ENCODE peak calls at places on chromosomes 2 and 18, in ten cellular contexts. M, U, S, D, K, G, N, C, W and R are unnamed samples.

GRCh38 chr2:143908843-143909242 is 611.1 kb downstream of the ZEB2 start:
- DNase-seq in M (no peak), U (no peak), S (no peak), D (no peak), K (no peak), G (no peak), N (no peak), C (no peak), W (no peak), R (no peak)

GRCh38 chr2:61419129-61419528 is 51.8 kb downstream of the USP34 start:
- DNase-seq in M (no peak), U (no peak), S (no peak), D (no peak), K (no peak), G (no peak), N (no peak), C (no peak), W (peak), R (no peak)

GRCh38 chr2:42048318-42049251 is 764 bp downstream of the PKDCC start:
- DNase-seq in M (no peak), U (no peak), S (no peak), D (no peak), K (no peak), G (no peak), N (no peak), C (peak), W (no peak), R (no peak)

GRCh38 chr2:28589746-28590463 is 94.0 kb downstream of the PLB1 start:
- DNase-seq in M (no peak), U (no peak), S (no peak), D (no peak), K (no peak), G (no peak), N (no peak), C (no peak), W (no peak), R (no peak)

GRCh38 chr2:11722249-11723060 is 24.0 kb upstream of the LPIN1 start:
- DNase-seq in M (no peak), U (no peak), S (no peak), D (no peak), K (no peak), G (no peak), N (no peak), C (no peak), W (no peak), R (no peak)

GRCh38 chr18:52077251-52077983 is 262.6 kb upstream of the DCC start:
- DNase-seq in M (no peak), U (no peak), S (no peak), D (no peak), K (no peak), G (no peak), N (no peak), C (no peak), W (no peak), R (no peak)

GRCh38 chr2:46309052-46309953 is 12.1 kb downstream of the EPAS1 start:
- DNase-seq in M (no peak), U (no peak), S (no peak), D (no peak), K (no peak), G (no peak), N (no peak), C (peak), W (no peak), R (no peak)

GRCh38 chr18:34867520-34867919 is 157.4 kb downstream of the DTNA start:
- DNase-seq in M (no peak), U (no peak), S (no peak), D (no peak), K (no peak), G (no peak), N (no peak), C (no peak), W (peak), R (no peak)

GRCh38 chr2:14634223-14634884 is 1.8 kb downstream of the LRATD1 start:
- DNase-seq in M (no peak), U (no peak), S (peak), D (no peak), K (peak), G (peak), N (no peak), C (peak), W (peak), R (peak)

GRCh38 chr18:50573679-50574078 is 13.8 kb downstream of the MAPK4 start:
- DNase-seq in M (no peak), U (no peak), S (no peak), D (no peak), K (no peak), G (no peak), N (no peak), C (no peak), W (no peak), R (no peak)

GRCh38 chr2:150060341-150060740 is 427.1 kb downstream of the RND3 start:
- DNase-seq in M (no peak), U (no peak), S (no peak), D (no peak), K (no peak), G (no peak), N (no peak), C (no peak), W (no peak), R (no peak)

GRCh38 chr2:72985891-72986683 is 68.8 kb downstream of the EMX1 start:
- DNase-seq in M (no peak), U (no peak), S (no peak), D (no peak), K (peak), G (no peak), N (no peak), C (no peak), W (no peak), R (no peak)

GRCh38 chr2:209499071-209499470 is 75.2 kb downstream of the MAP2 start:
- DNase-seq in M (no peak), U (no peak), S (no peak), D (no peak), K (no peak), G (no peak), N (peak), C (no peak), W (no peak), R (no peak)

GRCh38 chr2:177201919-177202346 is 10.7 kb upstream of the HNRNPA3 start:
- DNase-seq in M (no peak), U (no peak), S (no peak), D (no peak), K (no peak), G (no peak), N (no peak), C (no peak), W (no peak), R (no peak)

GRCh38 chr2:194166818-194167217 is 1490.2 kb upstream of the SLC39A10 start:
- DNase-seq in M (no peak), U (no peak), S (no peak), D (no peak), K (no peak), G (peak), N (no peak), C (no peak), W (peak), R (no peak)

GRCh38 chr2:149143734-149144133 is 105.2 kb downstream of the LYPD6B start:
- DNase-seq in M (no peak), U (no peak), S (no peak), D (no peak), K (no peak), G (no peak), N (no peak), C (no peak), W (peak), R (no peak)

GRCh38 chr18:42446195-42446594 is 491.2 kb downstream of the PIK3C3 start:
- DNase-seq in M (no peak), U (no peak), S (no peak), D (no peak), K (no peak), G (peak), N (no peak), C (peak), W (peak), R (no peak)

GRCh38 chr2:55618025-55618648 is 715 bp upstream of the PPP4R3B start:
- DNase-seq in M (no peak), U (no peak), S (peak), D (no peak), K (no peak), G (no peak), N (no peak), C (no peak), W (peak), R (no peak)

GRCh38 chr2:174485763-174486613 is 841 bp downstream of the GPR155 start:
- DNase-seq in M (no peak), U (no peak), S (no peak), D (no peak), K (no peak), G (no peak), N (no peak), C (peak), W (peak), R (peak)

GRCh38 chr2:164773635-164774034 is 68.0 kb downstream of the COBLL1 start:
- DNase-seq in M (no peak), U (no peak), S (no peak), D (no peak), K (no peak), G (no peak), N (no peak), C (no peak), W (no peak), R (no peak)

GRCh38 chr2:240300840-240301239 is 134.6 kb upstream of the GPC1 start:
- DNase-seq in M (no peak), U (no peak), S (no peak), D (no peak), K (peak), G (no peak), N (no peak), C (no peak), W (no peak), R (no peak)

GRCh38 chr2:175926272-175926671 is 75.8 kb downstream of the LNPK start:
- DNase-seq in M (no peak), U (no peak), S (no peak), D (no peak), K (no peak), G (no peak), N (no peak), C (peak), W (peak), R (no peak)

GRCh38 chr2:165846056-165846455 is 52.0 kb upstream of the GALNT3 start:
- DNase-seq in M (no peak), U (no peak), S (no peak), D (no peak), K (no peak), G (no peak), N (no peak), C (no peak), W (no peak), R (no peak)

GRCh38 chr18:12308386-12309100 is 502 bp downstream of the TUBB6 start:
- DNase-seq in M (no peak), U (no peak), S (peak), D (no peak), K (peak), G (no peak), N (no peak), C (peak), W (peak), R (peak)

GRCh38 chr18:63161728-63162195 is 157.8 kb downstream of the BCL2 start:
- DNase-seq in M (peak), U (no peak), S (no peak), D (peak), K (peak), G (peak), N (peak), C (peak), W (peak), R (peak)

GRCh38 chr2:71879509-71880184 is 268.0 kb downstream of the CYP26B1 start:
- DNase-seq in M (no peak), U (no peak), S (no peak), D (no peak), K (peak), G (no peak), N (no peak), C (no peak), W (no peak), R (no peak)

GRCh38 chr2:128788636-128789220 is 470.1 kb upstream of the HS6ST1 start:
- DNase-seq in M (no peak), U (no peak), S (no peak), D (no peak), K (peak), G (no peak), N (no peak), C (no peak), W (no peak), R (no peak)

GRCh38 chr2:160210599-160211138 is 10.6 kb upstream of the ITGB6 start:
- DNase-seq in M (peak), U (peak), S (peak), D (peak), K (no peak), G (no peak), N (peak), C (no peak), W (peak), R (peak)

GRCh38 chr2:241458687-241459086 is 49.7 kb downstream of the STK25 start:
- DNase-seq in M (no peak), U (no peak), S (no peak), D (no peak), K (no peak), G (no peak), N (no peak), C (no peak), W (no peak), R (no peak)

GRCh38 chr2:19120941-19121750 is 237.3 kb downstream of the OSR1 start:
- DNase-seq in M (no peak), U (no peak), S (no peak), D (no peak), K (no peak), G (no peak), N (peak), C (peak), W (peak), R (no peak)